ENCODE peak calls at places on chromosomes 6 and 20, in eight cellular contexts. Q is A549, O is esophagus squamous epithelium, G is spleen, T is heart left ventricle, I is HCT116, A is ovary, L is upper lobe of left lung. C is an unnamed sample.

GRCh38 chr20:23205221-23205620 is 119.1 kb upstream of the CD93 start:
- DNase-seq in T (no peak), Q (no peak), A (no peak), I (no peak), O (no peak), L (no peak), G (no peak), C (no peak)

GRCh38 chr20:43590036-43590391 is 723 bp upstream of the IFT52 start:
- DNase-seq in T (peak; percentile 18), Q (peak; percentile 10), I (no peak), L (no peak), O (no peak), A (peak; percentile 26), G (no peak), C (peak; percentile 16)

GRCh38 chr6:107670792-107671199 is 153.3 kb downstream of the SCML4 start:
- DNase-seq in Q (no peak), G (peak; percentile 82), L (no peak), I (no peak), A (no peak), O (no peak), T (peak; percentile 79), C (peak; percentile 39)

GRCh38 chr6:30542404-30542725 is 13.9 kb downstream of the GNL1 start:
- DNase-seq in I (no peak), T (no peak), A (no peak), G (no peak), O (no peak), Q (no peak), L (no peak), C (no peak)

GRCh38 chr6:6891074-6891754 is 216.5 kb upstream of the RREB1 start:
- DNase-seq in O (no peak), I (no peak), T (no peak), Q (no peak), A (peak; percentile 51), G (no peak), L (no peak), C (no peak)

GRCh38 chr6:8187209-8187608 is 84.9 kb upstream of the EEF1E1 start:
- DNase-seq in A (no peak), G (no peak), I (no peak), Q (no peak), O (no peak), L (no peak), T (no peak), C (no peak)

GRCh38 chr6:90184334-90185298 is 112.0 kb downstream of the BACH2 start:
- DNase-seq in I (peak; percentile 15), T (no peak), Q (no peak), O (no peak), G (no peak), L (no peak), A (no peak), C (no peak)

GRCh38 chr20:61331542-61331941 is 79.5 kb downstream of the CDH4 start:
- DNase-seq in T (peak; percentile 14), L (no peak), G (peak; percentile 81), Q (no peak), I (no peak), O (peak; percentile 10), A (peak; percentile 31), C (no peak)

GRCh38 chr6:49806145-49806544 is 19.1 kb upstream of the PGK2 start:
- DNase-seq in L (no peak), O (no peak), Q (no peak), I (no peak), G (no peak), T (no peak), A (no peak), C (no peak)

GRCh38 chr6:140319209-140319608 is 944.8 kb upstream of the CITED2 start:
- DNase-seq in T (no peak), L (no peak), I (no peak), Q (no peak), O (no peak), A (no peak), G (no peak), C (no peak)

GRCh38 chr20:21099653-21100589 is 6.2 kb downstream of the LINC00237 start:
- DNase-seq in I (no peak), Q (no peak), G (peak; percentile 90), O (no peak), L (peak; percentile 88), T (no peak), A (no peak), C (no peak)

DNA sequence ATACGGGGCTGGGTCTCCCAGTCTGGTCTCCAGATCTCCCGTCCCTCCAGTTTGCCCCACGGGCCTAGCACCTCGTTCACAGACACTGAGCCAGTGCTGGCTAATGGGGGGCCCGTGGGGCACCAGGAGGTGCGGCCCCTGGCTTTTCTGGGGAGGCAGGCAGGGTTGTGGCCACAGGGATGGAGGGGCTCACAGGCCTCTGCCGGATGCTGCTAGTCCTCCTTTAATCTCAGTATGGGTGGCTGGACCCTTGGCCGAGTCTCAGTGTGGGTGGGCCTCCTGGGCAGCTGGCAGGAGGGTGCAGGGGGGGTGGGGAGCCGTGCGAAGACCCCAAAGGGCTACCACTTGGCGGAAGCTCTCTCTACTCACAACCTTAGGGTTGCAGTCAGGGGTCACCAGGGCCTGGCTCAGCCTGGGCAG is 1.6 kb upstream of the SOX18 start:
- DNase-seq in I (no peak), Q (no peak), T (no peak), O (no peak), A (no peak), G (no peak), L (peak; percentile 57), C (no peak)
- H3K4me3 ChIP-seq in I (no peak overlapping the region), Q (no peak overlapping the region), T (peak overlapping the region; percentile 61), O (no peak overlapping the region), A (no peak overlapping the region), G (no peak overlapping the region), L (no peak overlapping the region), C (no peak overlapping the region)

GRCh38 chr6:163253556-163254213 is 160.8 kb upstream of the QKI start:
- DNase-seq in T (no peak), O (no peak), L (no peak), G (no peak), A (no peak), I (no peak), Q (no peak), C (no peak)
- H3K27ac ChIP-seq in T (no peak overlapping the region), O (no peak overlapping the region), L (no peak overlapping the region), G (no peak overlapping the region), A (no peak overlapping the region), I (no peak overlapping the region), Q (no peak overlapping the region), C (no peak overlapping the region)

DNA sequence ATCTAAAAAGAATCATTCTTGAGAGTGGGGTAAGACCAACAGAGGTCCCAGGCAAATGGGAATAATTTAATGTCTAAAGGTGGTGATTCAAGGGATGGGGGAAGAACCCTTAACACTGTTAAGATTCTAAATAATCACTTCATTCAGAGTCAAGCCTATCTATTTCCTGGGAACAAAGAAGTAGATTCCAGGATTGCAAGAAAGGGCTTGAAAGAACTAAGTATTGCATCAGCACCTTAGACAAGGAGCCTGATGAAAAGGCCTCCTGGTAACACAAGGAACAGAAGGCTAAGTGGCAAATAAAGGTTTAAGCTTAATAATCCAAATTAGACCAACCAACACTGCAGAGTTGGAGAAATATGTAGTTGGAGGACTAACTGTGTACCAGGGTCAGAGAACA is 620.7 kb upstream of the BTBD3 start:
- DNase-seq in L (no peak), G (no peak), Q (no peak), A (no peak), T (no peak), O (no peak), I (no peak), C (no peak)
- TF ChIP-seq POLR2A in L (no peak), G (no peak), Q (no peak), A (no peak), T (no peak), O (no peak), I (no peak), C (no peak)

GRCh38 chr6:16474834-16475781 is 236.7 kb downstream of the GMPR start:
- DNase-seq in A (no peak), I (no peak), L (no peak), Q (no peak), G (no peak), T (no peak), O (no peak), C (no peak)

GRCh38 chr6:16471898-16472297 is 233.5 kb downstream of the GMPR start:
- DNase-seq in I (no peak), T (no peak), G (no peak), Q (no peak), A (no peak), O (no peak), L (no peak), C (no peak)

GRCh38 chr6:16473184-16473907 is 235.0 kb downstream of the GMPR start:
- DNase-seq in I (no peak), G (no peak), L (no peak), Q (no peak), O (no peak), T (no peak), A (no peak), C (no peak)

GRCh38 chr6:16472349-16473069 is 234.1 kb downstream of the GMPR start:
- DNase-seq in T (no peak), Q (peak; percentile 4), G (no peak), L (no peak), I (no peak), O (no peak), A (no peak), C (no peak)

GRCh38 chr6:16473908-16474791 is 235.8 kb downstream of the GMPR start:
- DNase-seq in Q (no peak), G (no peak), L (no peak), O (no peak), T (no peak), A (no peak), I (no peak), C (no peak)
- H3K4me3 ChIP-seq in Q (no peak overlapping the region), G (no peak overlapping the region), L (no peak overlapping the region), O (no peak overlapping the region), T (no peak overlapping the region), A (no peak overlapping the region), I (no peak overlapping the region), C (no peak overlapping the region)

DNA sequence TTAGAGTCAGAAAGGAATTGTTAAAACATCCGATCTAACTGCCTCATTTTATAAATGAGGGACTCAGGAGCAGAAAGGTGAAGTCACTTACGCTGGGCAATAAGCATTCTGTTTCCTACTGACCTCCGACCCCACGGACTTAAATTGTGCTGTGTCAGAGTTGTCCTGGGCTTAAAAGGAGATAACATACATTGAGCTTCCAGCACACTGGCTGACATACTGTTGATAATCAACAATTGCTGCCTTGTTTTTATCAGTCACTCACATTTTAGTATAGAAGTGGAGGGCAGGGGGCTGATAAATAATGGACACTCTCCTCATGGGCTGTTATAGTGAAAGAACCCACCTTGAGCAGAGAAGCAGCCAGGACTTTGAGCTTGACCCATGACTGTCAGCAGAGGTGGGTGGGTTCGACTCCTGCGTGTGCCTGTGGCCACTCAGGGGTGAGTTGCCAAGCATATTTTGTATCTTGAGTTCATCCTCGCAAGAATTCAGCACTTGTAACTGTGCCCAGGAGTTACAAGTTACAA is 166.5 kb upstream of the JARID2 start:
- DNase-seq in Q (no peak), G (no peak), T (no peak), I (no peak), L (no peak), O (no peak), A (no peak), C (no peak)
- H3K27ac ChIP-seq in Q (peak overlapping the region; percentile 40), G (no peak overlapping the region), T (no peak overlapping the region), I (no peak overlapping the region), L (no peak overlapping the region), O (no peak overlapping the region), A (no peak overlapping the region), C (no peak overlapping the region)

C was measured in uterus.